ENCODE peak calls at places on chromosomes 5 and 9, in four cellular contexts. One of them, this sample, is unnamed.

GRCh38 chr9:105835721-105836120 is 141.4 kb downstream of the TMEM38B start:
- DNase-seq in left ventricle myocardium inferior: no peak
- DNase-seq in LHCN-M2: no peak
- DNase-seq in cardiac fibroblast: no peak
- DNase-seq in this sample: no peak

GRCh38 chr5:175689147-175689991 is 31.5 kb downstream of the HRH2 start:
- DNase-seq in cardiac fibroblast: no peak
- DNase-seq in left ventricle myocardium inferior: peak
- DNase-seq in LHCN-M2: peak
- DNase-seq in this sample: no peak

GRCh38 chr9:86734762-86735161 is 212.5 kb downstream of the GAS1 start:
- DNase-seq in cardiac fibroblast: peak
- DNase-seq in LHCN-M2: peak
- DNase-seq in left ventricle myocardium inferior: no peak
- DNase-seq in this sample: no peak

GRCh38 chr9:127828262-127829031 is 25.8 kb downstream of the FPGS start:
- DNase-seq in LHCN-M2: peak
- DNase-seq in left ventricle myocardium inferior: peak
- DNase-seq in cardiac fibroblast: peak
- DNase-seq in this sample: peak

GRCh38 chr9:112548836-112549235 is 62.2 kb downstream of the KIAA1958 start:
- DNase-seq in left ventricle myocardium inferior: no peak
- DNase-seq in LHCN-M2: no peak
- DNase-seq in cardiac fibroblast: peak
- DNase-seq in this sample: no peak

GRCh38 chr5:159208508-159209437 is 580 bp downstream of the RNF145 start:
- DNase-seq in LHCN-M2: no peak
- DNase-seq in cardiac fibroblast: peak
- DNase-seq in left ventricle myocardium inferior: peak
- DNase-seq in this sample: peak

GRCh38 chr5:92627186-92627585 is 953.8 kb downstream of the NR2F1-AS1 start:
- DNase-seq in left ventricle myocardium inferior: no peak
- DNase-seq in cardiac fibroblast: no peak
- DNase-seq in LHCN-M2: no peak
- DNase-seq in this sample: no peak

GRCh38 chr5:112491257-112491656 is 72.2 kb upstream of the EPB41L4A start:
- DNase-seq in left ventricle myocardium inferior: no peak
- DNase-seq in LHCN-M2: peak
- DNase-seq in cardiac fibroblast: peak
- DNase-seq in this sample: no peak

GRCh38 chr5:1118738-1119137 is 6.9 kb upstream of the SLC12A7 start:
- DNase-seq in left ventricle myocardium inferior: no peak
- DNase-seq in cardiac fibroblast: no peak
- DNase-seq in LHCN-M2: no peak
- DNase-seq in this sample: peak

GRCh38 chr5:92912280-92912679 is 668.7 kb downstream of the NR2F1-AS1 start:
- DNase-seq in cardiac fibroblast: no peak
- DNase-seq in LHCN-M2: no peak
- DNase-seq in left ventricle myocardium inferior: no peak
- DNase-seq in this sample: no peak

GRCh38 chr9:123615381-123615780 is 259.4 kb downstream of the CRB2 start:
- DNase-seq in LHCN-M2: no peak
- DNase-seq in cardiac fibroblast: no peak
- DNase-seq in left ventricle myocardium inferior: no peak
- DNase-seq in this sample: no peak

GRCh38 chr9:134751630-134752029 is 110.0 kb downstream of the COL5A1 start:
- DNase-seq in left ventricle myocardium inferior: no peak
- DNase-seq in LHCN-M2: no peak
- DNase-seq in cardiac fibroblast: no peak
- DNase-seq in this sample: no peak

GRCh38 chr9:127968046-127968445 is 12.7 kb downstream of the EEIG1 start:
- DNase-seq in cardiac fibroblast: peak
- DNase-seq in LHCN-M2: peak
- DNase-seq in left ventricle myocardium inferior: peak
- DNase-seq in this sample: no peak

GRCh38 chr5:160088805-160089204 is 30.4 kb downstream of the PWWP2A start:
- DNase-seq in left ventricle myocardium inferior: no peak
- DNase-seq in LHCN-M2: no peak
- DNase-seq in cardiac fibroblast: no peak
- DNase-seq in this sample: no peak

GRCh38 chr5:171926311-171926710 is 80.1 kb downstream of the FBXW11 start:
- DNase-seq in LHCN-M2: no peak
- DNase-seq in cardiac fibroblast: no peak
- DNase-seq in left ventricle myocardium inferior: no peak
- DNase-seq in this sample: no peak

GRCh38 chr9:1018121-1018520 is 32.0 kb upstream of the DMRT2 start:
- DNase-seq in cardiac fibroblast: peak
- DNase-seq in left ventricle myocardium inferior: no peak
- DNase-seq in LHCN-M2: peak
- DNase-seq in this sample: peak

GRCh38 chr5:66222455-66222854 is 78.4 kb downstream of the SREK1 start:
- DNase-seq in cardiac fibroblast: no peak
- DNase-seq in LHCN-M2: no peak
- DNase-seq in left ventricle myocardium inferior: no peak
- DNase-seq in this sample: no peak

GRCh38 chr5:148408092-148408491 is 24.3 kb downstream of the FBXO38 start:
- DNase-seq in left ventricle myocardium inferior: no peak
- DNase-seq in cardiac fibroblast: no peak
- DNase-seq in LHCN-M2: no peak
- DNase-seq in this sample: no peak

GRCh38 chr9:8874482-8874881 is 1074.9 kb upstream of the DMAC1 start:
- DNase-seq in left ventricle myocardium inferior: no peak
- DNase-seq in cardiac fibroblast: no peak
- DNase-seq in LHCN-M2: no peak
- DNase-seq in this sample: no peak

GRCh38 chr5:79456890-79457583 is 56.9 kb downstream of the HOMER1 start:
- DNase-seq in cardiac fibroblast: no peak
- DNase-seq in left ventricle myocardium inferior: no peak
- DNase-seq in LHCN-M2: no peak
- DNase-seq in this sample: no peak

GRCh38 chr9:20356392-20357206 is 265.7 kb downstream of the MLLT3 start:
- DNase-seq in cardiac fibroblast: peak
- DNase-seq in LHCN-M2: peak
- DNase-seq in left ventricle myocardium inferior: peak
- DNase-seq in this sample: peak

GRCh38 chr5:177997319-177997670 is 1.3 kb upstream of the PROP1 start:
- DNase-seq in cardiac fibroblast: peak
- DNase-seq in LHCN-M2: peak
- DNase-seq in left ventricle myocardium inferior: no peak
- DNase-seq in this sample: no peak

GRCh38 chr9:63817622-63818518 is 1467.1 kb downstream of the FOXD4L5 start:
- DNase-seq in left ventricle myocardium inferior: peak
- DNase-seq in LHCN-M2: peak
- DNase-seq in cardiac fibroblast: peak
- DNase-seq in this sample: peak

GRCh38 chr5:95411476-95411875 is 20.3 kb downstream of the FAM81B start:
- DNase-seq in left ventricle myocardium inferior: no peak
- DNase-seq in LHCN-M2: no peak
- DNase-seq in cardiac fibroblast: peak
- DNase-seq in this sample: no peak

GRCh38 chr9:34929506-34930102 is 28.5 kb upstream of the PHF24 start:
- DNase-seq in cardiac fibroblast: peak
- DNase-seq in left ventricle myocardium inferior: no peak
- DNase-seq in LHCN-M2: peak
- DNase-seq in this sample: peak

GRCh38 chr5:1888541-1889251 is 6.0 kb upstream of the IRX4 start:
- DNase-seq in cardiac fibroblast: no peak
- DNase-seq in LHCN-M2: no peak
- DNase-seq in left ventricle myocardium inferior: no peak
- DNase-seq in this sample: no peak

GRCh38 chr5:79845448-79846197 is 145.4 kb downstream of the MTX3 start:
- DNase-seq in LHCN-M2: peak
- DNase-seq in left ventricle myocardium inferior: no peak
- DNase-seq in cardiac fibroblast: peak
- DNase-seq in this sample: no peak

GRCh38 chr5:31471040-31471439 is 60.9 kb downstream of the DROSHA start:
- DNase-seq in left ventricle myocardium inferior: no peak
- DNase-seq in cardiac fibroblast: no peak
- DNase-seq in LHCN-M2: peak
- DNase-seq in this sample: no peak

GRCh38 chr5:80083115-80083890 is 48.2 kb downstream of the THBS4 start:
- DNase-seq in left ventricle myocardium inferior: no peak
- DNase-seq in cardiac fibroblast: peak
- DNase-seq in LHCN-M2: peak
- DNase-seq in this sample: peak

GRCh38 chr5:11302663-11303062 is 541.6 kb upstream of the DAP start:
- DNase-seq in left ventricle myocardium inferior: no peak
- DNase-seq in cardiac fibroblast: no peak
- DNase-seq in LHCN-M2: peak
- DNase-seq in this sample: no peak

GRCh38 chr5:154940772-154941620 is at the start of gene MRPL22:
- DNase-seq in cardiac fibroblast: peak
- DNase-seq in left ventricle myocardium inferior: peak
- DNase-seq in LHCN-M2: peak
- DNase-seq in this sample: peak

GRCh38 chr5:132475939-132476852 is 14.4 kb downstream of the IRF1 start:
- DNase-seq in LHCN-M2: no peak
- DNase-seq in left ventricle myocardium inferior: no peak
- DNase-seq in cardiac fibroblast: no peak
- DNase-seq in this sample: no peak

GRCh38 chr9:37859043-37859442 is 44.9 kb downstream of the SLC25A51 start:
- DNase-seq in left ventricle myocardium inferior: no peak
- DNase-seq in LHCN-M2: peak
- DNase-seq in cardiac fibroblast: peak
- DNase-seq in this sample: no peak

GRCh38 chr9:37425298-37425752 is 2.8 kb downstream of the GRHPR start:
- DNase-seq in left ventricle myocardium inferior: no peak
- DNase-seq in LHCN-M2: no peak
- DNase-seq in cardiac fibroblast: no peak
- DNase-seq in this sample: no peak

GRCh38 chr5:138339086-138339456 is 1.0 kb downstream of the FAM53C start:
- DNase-seq in left ventricle myocardium inferior: no peak
- DNase-seq in cardiac fibroblast: peak
- DNase-seq in LHCN-M2: no peak
- DNase-seq in this sample: peak

This sample was measured in retina.